ENCODE peak calls at places on chromosomes 7 and 10, in ten cellular contexts. L is CD8-positive, alpha-beta T cell; N is CD4-positive, alpha-beta T cell; S is tibial nerve; X is fibroblast of mammary gland; U is mucosa of descending colon; C is neural crest cell; W is A549; K is uterus; T is fibroblast of the aortic adventitia. F is an unnamed sample.

GRCh38 chr10:62527019-62527827 is 153.1 kb downstream of the ZNF365 start:
- DNase-seq in L (no peak), K (no peak), C (no peak), T (no peak), U (no peak), N (no peak), S (no peak), W (no peak), X (peak; percentile 40), F (no peak)

GRCh38 chr10:51960494-51960895 is 261.1 kb upstream of the CSTF2T start:
- DNase-seq in T (peak; percentile 87), U (no peak), N (no peak), X (peak; percentile 84), W (peak; percentile 36), S (peak; percentile 49), K (no peak), L (no peak), C (no peak), F (no peak)

GRCh38 chr10:102452672-102453340 is 1.5 kb upstream of the C10orf95 start:
- DNase-seq in S (peak; percentile 53), N (no peak), W (peak; percentile 47), L (no peak), K (no peak), U (no peak), T (peak; percentile 64), X (peak; percentile 90), C (no peak), F (no peak)

GRCh38 chr10:48880016-48880705 is 59.5 kb downstream of the LRRC18 start:
- DNase-seq in W (no peak), K (no peak), X (no peak), N (no peak), U (no peak), S (no peak), T (no peak), C (no peak), L (no peak), F (no peak)

GRCh38 chr7:151608031-151608551 is 88.4 kb upstream of the RHEB start:
- DNase-seq in X (no peak), T (no peak), U (peak; percentile 60), L (no peak), N (no peak), C (no peak), S (no peak), W (peak; percentile 18), K (no peak), F (no peak)

GRCh38 chr10:101495324-101495925 is 92.6 kb downstream of the POLL start:
- DNase-seq in K (no peak), W (peak; percentile 41), L (no peak), U (no peak), C (no peak), S (no peak), X (peak; percentile 8), N (no peak), T (peak; percentile 4), F (no peak)

GRCh38 chr10:85490431-85490830 is 876.2 kb downstream of the GRID1 start:
- DNase-seq in U (no peak), W (no peak), X (no peak), S (no peak), C (no peak), L (no peak), N (no peak), K (no peak), T (no peak), F (no peak)

GRCh38 chr10:619710-620109 is 69.8 kb downstream of the DIP2C start:
- DNase-seq in L (no peak), U (peak; percentile 4), X (no peak), C (no peak), K (no peak), N (no peak), S (no peak), T (no peak), W (no peak), F (no peak)

GRCh38 chr7:134878731-134879295 is 99.4 kb downstream of the CALD1 start:
- DNase-seq in W (no peak), N (no peak), C (no peak), K (no peak), T (no peak), X (no peak), S (no peak), L (no peak), U (no peak), F (no peak)
- TF ChIP-seq CTCF in W (no peak), N (no peak), C (no peak), K (no peak), T (no peak), X (no peak), S (no peak), L (no peak), U (no peak), F (no peak)

GRCh38 chr10:5090551-5090950 is 3.7 kb upstream of the AKR1C3 start:
- DNase-seq in T (no peak), S (no peak), X (peak; percentile 25), W (no peak), N (no peak), U (no peak), K (no peak), C (no peak), L (no peak), F (no peak)
- TF ChIP-seq CTCF in T (no peak), S (no peak), X (no peak), W (no peak), N (no peak), U (no peak), K (no peak), C (no peak), L (no peak), F (no peak)

GRCh38 chr10:59867590-59867989 is 38.8 kb downstream of the CCDC6 start:
- DNase-seq in W (no peak), C (no peak), T (no peak), K (no peak), L (no peak), X (no peak), S (no peak), N (no peak), U (no peak), F (no peak)
- TF ChIP-seq CTCF in W (no peak), C (no peak), T (no peak), K (no peak), L (no peak), X (no peak), S (no peak), N (no peak), U (no peak), F (no peak)

GRCh38 chr7:94228678-94229077 is 166.0 kb upstream of the COL1A2 start:
- DNase-seq in K (no peak), U (no peak), N (no peak), L (no peak), C (no peak), X (peak; percentile 13), S (no peak), W (no peak), T (peak; percentile 28), F (no peak)

GRCh38 chr7:94228223-94228622 is 166.5 kb upstream of the COL1A2 start:
- DNase-seq in K (no peak), N (no peak), C (no peak), W (no peak), L (no peak), U (no peak), X (no peak), T (no peak), S (no peak), F (no peak)

GRCh38 chr7:94222516-94222915 is 172.2 kb upstream of the COL1A2 start:
- DNase-seq in U (no peak), L (no peak), S (no peak), K (no peak), X (peak; percentile 26), T (peak; percentile 52), W (no peak), C (no peak), N (no peak), F (no peak)

GRCh38 chr7:94223375-94224084 is 171.2 kb upstream of the COL1A2 start:
- DNase-seq in L (no peak), U (no peak), W (peak; percentile 75), T (peak; percentile 65), K (no peak), N (no peak), S (no peak), C (peak; percentile 17), X (peak; percentile 71), F (no peak)
- TF ChIP-seq CTCF in L (no peak), U (no peak), W (peak; percentile 62), T (peak; percentile 61), K (no peak), N (no peak), S (no peak), C (peak; percentile 39), X (peak; percentile 82), F (no peak)

GRCh38 chr7:139232893-139233292 is 1.9 kb downstream of the UBN2 start:
- DNase-seq in C (no peak), S (no peak), T (peak; percentile 14), X (peak; percentile 68), U (no peak), L (no peak), W (no peak), K (no peak), N (no peak), F (no peak)
- TF ChIP-seq CTCF in C (no peak), S (no peak), T (no peak), X (no peak), U (no peak), L (no peak), W (no peak), K (no peak), N (no peak), F (no peak)